ENCODE peak calls at places on chromosome 21, in five cellular contexts. T, W, L, F and O are unnamed samples.

GRCh38 chr21:25961042-25961441 is 209.5 kb downstream of the APP start:
- DNase-seq in F (no peak), W (no peak), T (no peak), L (no peak), O (no peak)

GRCh38 chr21:29182674-29183073 is 52.2 kb downstream of the MAP3K7CL start:
- DNase-seq in L (no peak), T (no peak), W (no peak), F (no peak), O (no peak)

GRCh38 chr21:23401278-23401677 is 2206.0 kb downstream of the MRPL39 start:
- DNase-seq in L (peak; percentile 8), F (no peak), W (no peak), T (peak; percentile 1), O (no peak)

GRCh38 chr21:43654806-43655489 is 4.3 kb downstream of the HSF2BP start:
- DNase-seq in F (no peak), L (peak; percentile 51), T (peak; percentile 63), W (no peak), O (peak; percentile 82)

GRCh38 chr21:42336065-42336464 is 14.7 kb downstream of the TFF2 start:
- DNase-seq in L (peak; percentile 41), T (no peak), W (no peak), F (no peak), O (peak; percentile 4)

GRCh38 chr21:40507978-40508377 is 339.0 kb downstream of the DSCAM start:
- DNase-seq in L (peak; percentile 53), W (no peak), F (no peak), T (peak; percentile 1), O (peak; percentile 78)

GRCh38 chr21:33112670-33113596 is 43.0 kb downstream of the OLIG1 start:
- DNase-seq in F (no peak), L (no peak), T (no peak), W (no peak), O (no peak)

GRCh38 chr21:18986197-18986596 is 582.6 kb upstream of the TMPRSS15 start:
- DNase-seq in F (no peak), W (no peak), T (no peak), L (no peak), O (no peak)

GRCh38 chr21:14092834-14093560 is 117.8 kb downstream of the LIPI start:
- DNase-seq in L (no peak), W (no peak), F (no peak), T (no peak), O (no peak)